ENCODE peak calls at places on chromosomes 12 and 14, in four cellular contexts. U, E, N and W are unnamed samples.

GRCh38 chr14:45253070-45253753 is at the start of gene MIS18BP1:
- DNase-seq in N (peak), E (peak), U (peak), W (peak)

GRCh38 chr12:120368789-120369475 is at the start of gene MSI1:
- DNase-seq in U (peak), E (peak), N (no peak), W (no peak)

GRCh38 chr12:34625116-34625515 is 602.8 kb downstream of the ALG10 start:
- DNase-seq in E (peak), U (peak), N (peak), W (peak)

GRCh38 chr12:109793826-109794501 is 39.2 kb downstream of the TRPV4 start:
- DNase-seq in U (peak), N (no peak), E (no peak), W (no peak)

GRCh38 chr14:92553456-92553855 is 39.9 kb downstream of the RIN3 start:
- DNase-seq in U (peak), E (peak), N (peak), W (no peak)

GRCh38 chr12:47754881-47755280 is 3.8 kb downstream of the RAPGEF3 start:
- DNase-seq in U (no peak), E (no peak), N (no peak), W (no peak)

GRCh38 chr14:76502219-76502618 is 126.3 kb downstream of the ESRRB start:
- DNase-seq in U (no peak), N (no peak), E (no peak), W (no peak)

GRCh38 chr14:67513631-67514108 is 19.4 kb upstream of the PLEKHH1 start:
- DNase-seq in N (no peak), U (no peak), E (no peak), W (no peak)

GRCh38 chr14:102853703-102854396 is 68.6 kb upstream of the AMN start:
- DNase-seq in E (no peak), N (no peak), U (no peak), W (no peak)

GRCh38 chr12:95700316-95700785 is 90.2 kb downstream of the NTN4 start:
- DNase-seq in N (peak), E (peak), U (no peak), W (no peak)

GRCh38 chr12:19457561-19457960 is 18.3 kb downstream of the AEBP2 start:
- DNase-seq in N (no peak), E (no peak), U (no peak), W (no peak)

GRCh38 chr12:41932470-41932991 is 212.1 kb downstream of the GXYLT1 start:
- DNase-seq in E (peak), N (peak), U (peak), W (peak)

GRCh38 chr14:64423987-64424386 is 35.8 kb downstream of the MTHFD1 start:
- DNase-seq in E (peak), U (no peak), N (no peak), W (no peak)

GRCh38 chr12:6788972-6789905 is at the start of gene CD4:
- DNase-seq in E (no peak), N (peak), U (peak), W (peak)

GRCh38 chr12:34400986-34401658 is 378.8 kb downstream of the ALG10 start:
- DNase-seq in N (peak), U (peak), E (no peak), W (no peak)

GRCh38 chr12:5846950-5847349 is 98.1 kb downstream of the ANO2 start:
- DNase-seq in U (no peak), N (no peak), E (no peak), W (no peak)

GRCh38 chr12:26295001-26295400 is 99.6 kb downstream of the SSPN start:
- DNase-seq in U (no peak), E (no peak), N (no peak), W (no peak)